ENCODE peak calls at places on chromosomes 16 and 17, in six cellular contexts. A, U, D, Y, Q and J are unnamed samples.

GRCh38 chr16:82178352-82178751 is 8.3 kb upstream of the MPHOSPH6 start:
- DNase-seq in Y (no peak), A (no peak), U (no peak), D (no peak), Q (no peak), J (no peak)

GRCh38 chr17:59387351-59388069 is 56.1 kb downstream of the YPEL2 start:
- DNase-seq in D (no peak), Y (no peak), A (no peak), Q (no peak), U (peak; percentile 82), J (no peak)

GRCh38 chr16:27257271-27257670 is 11.3 kb downstream of the NSMCE1 start:
- DNase-seq in Q (no peak), D (no peak), A (no peak), Y (no peak), U (no peak), J (no peak)

GRCh38 chr17:43142153-43142552 is 17.0 kb upstream of the BRCA1 start:
- DNase-seq in Q (no peak), A (no peak), Y (no peak), D (no peak), U (no peak), J (no peak)

GRCh38 chr16:30428055-30428454 is 1.8 kb downstream of the DCTPP1 start:
- DNase-seq in A (no peak), U (no peak), D (no peak), Y (no peak), Q (no peak), J (no peak)

GRCh38 chr17:37212184-37212583 is 163.6 kb upstream of the C17orf78 start:
- DNase-seq in Q (no peak), U (no peak), D (no peak), Y (no peak), A (no peak), J (no peak)

GRCh38 chr16:84780063-84780462 is 39.7 kb upstream of the CRISPLD2 start:
- DNase-seq in Y (no peak), U (no peak), D (no peak), Q (no peak), A (no peak), J (no peak)

GRCh38 chr17:74864866-74865395 is 5.2 kb upstream of the GRIN2C start:
- DNase-seq in Q (peak; percentile 62), A (peak; percentile 56), U (peak; percentile 93), D (peak; percentile 95), Y (no peak), J (no peak)

GRCh38 chr16:73062640-73063283 is 14.8 kb upstream of the ZFHX3 start:
- DNase-seq in Y (no peak), A (no peak), D (peak; percentile 80), U (peak; percentile 79), Q (no peak), J (peak; percentile 34)

GRCh38 chr17:15463363-15463762 is 4.1 kb downstream of the CDRT4 start:
- DNase-seq in A (peak; percentile 13), U (no peak), Y (no peak), Q (no peak), D (no peak), J (no peak)

GRCh38 chr16:66551788-66552287 is 538 bp upstream of the CKLF start:
- DNase-seq in D (no peak), A (no peak), Q (no peak), U (no peak), Y (no peak), J (no peak)

GRCh38 chr16:66552288-66553143 is at the start of gene CKLF:
- DNase-seq in Q (peak; percentile 97), D (peak; percentile 95), Y (peak; percentile 66), U (peak; percentile 96), A (peak; percentile 85), J (peak; percentile 89)

GRCh38 chr16:66549284-66550131 is at the start of gene TK2:
- DNase-seq in Y (no peak), U (peak; percentile 91), A (peak; percentile 37), Q (peak; percentile 89), D (peak; percentile 80), J (peak; percentile 59)

GRCh38 chr16:66553223-66553622 is 847 bp downstream of the CKLF start:
- DNase-seq in A (no peak), Y (no peak), U (no peak), Q (no peak), D (no peak), J (no peak)

GRCh38 chr16:66551362-66551761 is 1.0 kb upstream of the CKLF start:
- DNase-seq in Y (peak; percentile 11), Q (peak; percentile 56), U (peak; percentile 64), D (no peak), A (peak; percentile 78), J (peak; percentile 37)
- TF ChIP-seq TAF1 in Y (no peak), Q (peak; percentile 53), U (no peak), D (no peak), A (no peak), J (peak; percentile 34)

DNA sequence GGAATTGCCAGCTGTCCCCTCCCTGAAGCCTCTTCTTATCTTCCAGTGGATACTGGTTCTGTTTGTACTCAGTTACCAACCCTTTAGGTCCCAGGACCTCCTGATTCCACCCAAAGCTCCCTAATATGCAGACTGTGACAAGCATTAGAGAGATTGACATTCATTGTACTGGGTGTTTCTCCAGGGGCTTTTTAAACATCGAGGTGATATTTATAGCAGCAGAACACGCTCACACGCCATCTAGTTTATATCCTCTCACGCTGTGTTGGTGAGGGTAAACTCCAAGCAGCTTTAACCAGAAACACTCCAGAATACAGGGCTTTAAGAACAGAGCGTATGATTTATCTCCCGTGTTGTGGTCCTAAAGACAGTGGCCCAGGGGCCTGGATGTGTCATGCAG is 238.4 kb downstream of the IRF8 start:
- DNase-seq in Y (no peak), Q (no peak), A (no peak), D (no peak), U (no peak), J (no peak)
- TF ChIP-seq POLR2AphosphoS5 in Y (no peak), Q (no peak), A (no peak), D (no peak), U (no peak), J (no peak)

DNA sequence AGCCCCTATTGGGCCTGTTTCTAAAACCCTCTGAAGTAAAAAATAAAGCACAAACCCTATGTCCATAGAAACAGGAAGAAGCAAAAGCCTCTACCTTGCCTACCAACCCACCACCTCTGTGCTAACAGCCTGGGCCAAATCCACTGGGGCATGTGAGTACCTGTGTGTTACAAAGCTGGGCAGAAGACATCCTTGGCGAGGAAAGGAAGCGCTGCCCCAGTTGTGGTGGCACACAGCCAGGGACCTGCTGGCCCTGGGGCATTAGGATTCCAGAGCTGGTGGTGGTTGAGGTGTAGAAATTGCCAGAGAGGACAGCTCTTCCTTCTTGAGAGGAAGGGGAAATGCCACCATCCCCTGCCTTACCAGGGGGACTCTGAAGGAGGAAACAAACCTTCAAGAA is 30.0 kb downstream of the MYO18A start:
- DNase-seq in Y (no peak), Q (no peak), D (no peak), U (no peak), A (no peak), J (no peak)
- TF ChIP-seq TAF1 in Y (no peak), Q (no peak), D (no peak), U (no peak), A (no peak), J (no peak)

GRCh38 chr16:16014329-16015224 is 65.2 kb downstream of the ABCC1 start:
- DNase-seq in Y (no peak), A (peak; percentile 93), D (no peak), Q (no peak), U (no peak), J (no peak)
- TF ChIP-seq POLR2AphosphoS5 in Y (no peak), A (no peak), D (no peak), Q (no peak), U (no peak), J (no peak)

GRCh38 chr17:67515490-67516088 is 138.5 kb downstream of the PITPNC1 start:
- DNase-seq in Q (no peak), Y (no peak), U (no peak), A (no peak), D (no peak), J (no peak)
- TF ChIP-seq TAF1 in Q (no peak), Y (no peak), U (no peak), A (no peak), D (no peak), J (no peak)

GRCh38 chr17:83100853-83101391 is 21.5 kb downstream of the METRNL start:
- DNase-seq in D (no peak), U (no peak), A (no peak), Y (no peak), Q (no peak), J (peak; percentile 66)

GRCh38 chr17:83100220-83100852 is 20.9 kb downstream of the METRNL start:
- DNase-seq in U (no peak), A (no peak), Y (no peak), D (no peak), Q (no peak), J (no peak)

GRCh38 chr17:83103200-83103937 is 24.0 kb downstream of the METRNL start:
- DNase-seq in A (no peak), Q (peak; percentile 90), U (peak; percentile 75), D (no peak), Y (no peak), J (no peak)

GRCh38 chr17:83103938-83104311 is 24.5 kb downstream of the METRNL start:
- DNase-seq in U (no peak), Q (no peak), D (no peak), A (no peak), Y (no peak), J (no peak)

GRCh38 chr17:83101805-83102480 is 22.5 kb downstream of the METRNL start:
- DNase-seq in U (no peak), D (no peak), Y (no peak), Q (no peak), A (no peak), J (no peak)
- TF ChIP-seq POLR2AphosphoS5 in U (no peak), D (no peak), Y (no peak), Q (no peak), A (no peak), J (no peak)